ENCODE peak calls at places on chromosome 11, in four cellular contexts. H is RWPE1; O is IMR-90; K is naive thymus-derived CD4-positive, alpha-beta T cell. X is an unnamed sample.

GRCh38 chr11:18105802-18106574 is at the start of gene SAAL1:
- DNase-seq in O (peak), H (peak), K (peak), X (peak)

GRCh38 chr11:2848497-2848896 is 37.1 kb downstream of the CDKN1C start:
- DNase-seq in K (no peak), H (no peak), O (no peak), X (no peak)

GRCh38 chr11:71929491-71929890 is 645 bp downstream of the RNF121 start:
- DNase-seq in H (no peak), K (no peak), O (no peak), X (no peak)

GRCh38 chr11:57493507-57494503 is 21.7 kb downstream of the SLC43A1 start:
- DNase-seq in K (peak), O (peak), H (peak), X (peak)

GRCh38 chr11:13781153-13781552 is 112.7 kb downstream of the FAR1 start:
- DNase-seq in H (no peak), O (no peak), K (no peak), X (no peak)

GRCh38 chr11:44139565-44140313 is 44.3 kb downstream of the EXT2 start:
- DNase-seq in O (no peak), H (no peak), K (no peak), X (no peak)

GRCh38 chr11:9247863-9248262 is 17.3 kb downstream of the DENND5A start:
- DNase-seq in K (no peak), O (no peak), H (no peak), X (no peak)

GRCh38 chr11:22555901-22556300 is 69.7 kb downstream of the FANCF start:
- DNase-seq in H (no peak), O (no peak), K (no peak), X (no peak)

GRCh38 chr11:62370743-62371440 is 33.6 kb downstream of the ASRGL1 start:
- DNase-seq in K (peak), H (no peak), O (no peak), X (no peak)

GRCh38 chr11:32829680-32830412 is at the start of gene PRRG4:
- DNase-seq in O (peak), K (no peak), H (peak), X (peak)

GRCh38 chr11:74675761-74676160 is 55.5 kb downstream of the CHRDL2 start:
- DNase-seq in O (no peak), K (no peak), H (no peak), X (no peak)

GRCh38 chr11:86151188-86152005 is 82.5 kb upstream of the PICALM start:
- DNase-seq in H (no peak), K (no peak), O (peak), X (no peak)

GRCh38 chr11:27754035-27755017 is 54.1 kb upstream of the BDNF start:
- DNase-seq in O (peak), H (peak), K (no peak), X (no peak)

GRCh38 chr11:123371506-123372297 is 58.4 kb upstream of the GRAMD1B start:
- DNase-seq in O (no peak), H (no peak), K (no peak), X (no peak)

GRCh38 chr11:85723088-85723487 is 37.1 kb upstream of the CCDC89 start:
- DNase-seq in H (peak), K (no peak), O (no peak), X (no peak)

GRCh38 chr11:34641456-34641855 is 20.6 kb downstream of the EHF start:
- DNase-seq in H (no peak), K (no peak), O (no peak), X (no peak)

GRCh38 chr11:134569195-134569594 is 157.2 kb upstream of the B3GAT1 start:
- DNase-seq in K (no peak), H (no peak), O (no peak), X (no peak)

GRCh38 chr11:394034-394857 is at the start of gene PKP3:
- DNase-seq in K (no peak), H (peak), O (peak), X (no peak)

GRCh38 chr11:128394436-128395089 is 192.8 kb downstream of the ETS1 start:
- DNase-seq in H (no peak), K (no peak), O (peak), X (no peak)

GRCh38 chr11:68028802-68029475 is 1.5 kb upstream of the NDUFS8 start:
- DNase-seq in H (no peak), K (no peak), O (peak), X (no peak)

GRCh38 chr11:120937501-120937900 is 86.4 kb upstream of the TBCEL start:
- DNase-seq in K (no peak), O (no peak), H (no peak), X (no peak)

GRCh38 chr11:114058871-114059277 is 637 bp upstream of the ZBTB16 start:
- DNase-seq in O (no peak), K (no peak), H (no peak), X (no peak)

GRCh38 chr11:100624346-100624745 is 62.7 kb upstream of the ARHGAP42 start:
- DNase-seq in O (peak), H (no peak), K (no peak), X (no peak)

GRCh38 chr11:26286472-26287066 is 45.4 kb upstream of the ANO3 start:
- DNase-seq in K (no peak), O (peak), H (peak), X (no peak)

GRCh38 chr11:82927264-82927880 is 25.8 kb downstream of the DDIAS start:
- DNase-seq in H (peak), K (peak), O (peak), X (peak)